ENCODE peak calls at places on chromosomes 3 and 15, in four cellular contexts. One of them, this sample, is unnamed.
A peak's percentile ranks its signal among the peaks of the same experiment; 100 is the strongest.

GRCh38 chr3:102179321-102180290 is 255.2 kb upstream of the ZPLD1 start:
- DNase-seq in Peyer's patch: no peak
- DNase-seq in PC-9: no peak
- DNase-seq in psoas muscle: no peak
- DNase-seq in this sample: no peak

GRCh38 chr3:98786364-98786930 is 23.3 kb downstream of the ST3GAL6 start:
- DNase-seq in Peyer's patch: no peak
- DNase-seq in PC-9: peak; percentile 53
- DNase-seq in psoas muscle: no peak
- DNase-seq in this sample: no peak

GRCh38 chr15:39177561-39177960 is 403.3 kb upstream of the THBS1 start:
- DNase-seq in Peyer's patch: no peak
- DNase-seq in PC-9: no peak
- DNase-seq in psoas muscle: no peak
- DNase-seq in this sample: no peak

GRCh38 chr3:171349392-171349791 is 110.8 kb downstream of the TNIK start:
- DNase-seq in Peyer's patch: no peak
- DNase-seq in PC-9: peak; percentile 89
- DNase-seq in psoas muscle: no peak
- DNase-seq in this sample: peak; percentile 19

GRCh38 chr3:66348696-66349095 is 127.9 kb downstream of the SLC25A26 start:
- DNase-seq in Peyer's patch: no peak
- DNase-seq in PC-9: no peak
- DNase-seq in psoas muscle: no peak
- DNase-seq in this sample: no peak

GRCh38 chr3:114973576-114973975 is 173.5 kb downstream of the ZBTB20 start:
- DNase-seq in Peyer's patch: no peak
- DNase-seq in PC-9: no peak
- DNase-seq in psoas muscle: no peak
- DNase-seq in this sample: no peak

GRCh38 chr15:81315452-81316203 is 8.3 kb downstream of the STARD5 start:
- DNase-seq in Peyer's patch: peak; percentile 33
- DNase-seq in PC-9: no peak
- DNase-seq in psoas muscle: no peak
- DNase-seq in this sample: no peak

GRCh38 chr3:49519266-49519665 is 35.0 kb upstream of the BSN start:
- DNase-seq in Peyer's patch: no peak
- DNase-seq in PC-9: no peak
- DNase-seq in psoas muscle: no peak
- DNase-seq in this sample: no peak

GRCh38 chr15:40055576-40056293 is 16.8 kb upstream of the SRP14 start:
- DNase-seq in Peyer's patch: peak; percentile 19
- DNase-seq in PC-9: peak; percentile 79
- DNase-seq in psoas muscle: peak; percentile 90
- DNase-seq in this sample: no peak

GRCh38 chr3:189282189-189282588 is 110.4 kb downstream of the TPRG1 start:
- DNase-seq in Peyer's patch: no peak
- DNase-seq in PC-9: no peak
- DNase-seq in psoas muscle: no peak
- DNase-seq in this sample: no peak

GRCh38 chr3:64143399-64144130 is 81.7 kb downstream of the PRICKLE2 start:
- DNase-seq in Peyer's patch: no peak
- DNase-seq in PC-9: peak; percentile 50
- DNase-seq in psoas muscle: no peak
- DNase-seq in this sample: peak; percentile 44

GRCh38 chr3:144429719-144430121 is 458.1 kb downstream of the DIPK2A start:
- DNase-seq in Peyer's patch: no peak
- DNase-seq in PC-9: peak; percentile 55
- DNase-seq in psoas muscle: no peak
- DNase-seq in this sample: peak; percentile 4

GRCh38 chr3:144433006-144433405 is 461.4 kb downstream of the DIPK2A start:
- DNase-seq in Peyer's patch: no peak
- DNase-seq in PC-9: no peak
- DNase-seq in psoas muscle: no peak
- DNase-seq in this sample: no peak

GRCh38 chr3:144426366-144426765 is 454.7 kb downstream of the DIPK2A start:
- DNase-seq in Peyer's patch: no peak
- DNase-seq in PC-9: no peak
- DNase-seq in psoas muscle: no peak
- DNase-seq in this sample: no peak

DNA sequence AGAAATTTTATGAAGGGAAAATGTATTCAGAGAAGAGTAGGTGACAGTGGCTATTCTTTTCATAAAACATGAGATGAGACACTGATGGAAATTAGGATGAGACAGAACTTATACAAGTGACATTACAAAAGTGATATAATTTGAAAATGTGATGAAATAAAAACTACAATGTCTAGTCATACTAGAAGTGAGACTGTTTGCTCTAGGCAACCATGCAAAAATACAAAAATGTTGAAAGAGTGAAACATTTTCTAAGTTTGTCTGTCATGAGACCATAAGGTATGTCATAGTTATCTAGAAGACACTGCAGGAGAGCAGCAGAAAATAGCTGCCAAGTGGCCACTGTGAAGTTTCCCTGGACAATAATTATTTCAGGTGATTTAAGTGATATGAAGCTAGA is 459.5 kb downstream of the DIPK2A start:
- DNase-seq in Peyer's patch: no peak
- DNase-seq in PC-9: no peak
- DNase-seq in psoas muscle: no peak
- DNase-seq in this sample: no peak
- TF ChIP-seq CTCF in Peyer's patch: no peak
- TF ChIP-seq CTCF in PC-9: no peak
- TF ChIP-seq CTCF in psoas muscle: no peak
- TF ChIP-seq CTCF in this sample: no peak

GRCh38 chr15:36888018-36888992 is 212.0 kb downstream of the MEIS2 start:
- DNase-seq in Peyer's patch: no peak
- DNase-seq in PC-9: no peak
- DNase-seq in psoas muscle: peak; percentile 28
- DNase-seq in this sample: no peak
- H3K4me3 ChIP-seq in Peyer's patch: no peak overlapping the region
- H3K4me3 ChIP-seq in PC-9: no peak overlapping the region
- H3K4me3 ChIP-seq in psoas muscle: no peak overlapping the region
- H3K4me3 ChIP-seq in this sample: no peak overlapping the region

GRCh38 chr3:62451211-62451892 is 78.0 kb upstream of the FEZF2 start:
- DNase-seq in Peyer's patch: no peak
- DNase-seq in PC-9: no peak
- DNase-seq in psoas muscle: no peak
- DNase-seq in this sample: no peak
- H3K36me3 ChIP-seq in Peyer's patch: no peaks in the 10 kb centered on the region
- H3K36me3 ChIP-seq in PC-9: no peaks in the 10 kb centered on the region
- H3K36me3 ChIP-seq in psoas muscle: no peaks in the 10 kb centered on the region
- H3K36me3 ChIP-seq in this sample: no peaks in the 10 kb centered on the region

GRCh38 chr15:66007663-66008262 is 138.5 kb downstream of the RAB11A start:
- DNase-seq in Peyer's patch: no peak
- DNase-seq in PC-9: no peak
- DNase-seq in psoas muscle: no peak
- DNase-seq in this sample: no peak
- TF ChIP-seq CTCF in Peyer's patch: no peak
- TF ChIP-seq CTCF in PC-9: no peak
- TF ChIP-seq CTCF in psoas muscle: no peak
- TF ChIP-seq CTCF in this sample: no peak

DNA sequence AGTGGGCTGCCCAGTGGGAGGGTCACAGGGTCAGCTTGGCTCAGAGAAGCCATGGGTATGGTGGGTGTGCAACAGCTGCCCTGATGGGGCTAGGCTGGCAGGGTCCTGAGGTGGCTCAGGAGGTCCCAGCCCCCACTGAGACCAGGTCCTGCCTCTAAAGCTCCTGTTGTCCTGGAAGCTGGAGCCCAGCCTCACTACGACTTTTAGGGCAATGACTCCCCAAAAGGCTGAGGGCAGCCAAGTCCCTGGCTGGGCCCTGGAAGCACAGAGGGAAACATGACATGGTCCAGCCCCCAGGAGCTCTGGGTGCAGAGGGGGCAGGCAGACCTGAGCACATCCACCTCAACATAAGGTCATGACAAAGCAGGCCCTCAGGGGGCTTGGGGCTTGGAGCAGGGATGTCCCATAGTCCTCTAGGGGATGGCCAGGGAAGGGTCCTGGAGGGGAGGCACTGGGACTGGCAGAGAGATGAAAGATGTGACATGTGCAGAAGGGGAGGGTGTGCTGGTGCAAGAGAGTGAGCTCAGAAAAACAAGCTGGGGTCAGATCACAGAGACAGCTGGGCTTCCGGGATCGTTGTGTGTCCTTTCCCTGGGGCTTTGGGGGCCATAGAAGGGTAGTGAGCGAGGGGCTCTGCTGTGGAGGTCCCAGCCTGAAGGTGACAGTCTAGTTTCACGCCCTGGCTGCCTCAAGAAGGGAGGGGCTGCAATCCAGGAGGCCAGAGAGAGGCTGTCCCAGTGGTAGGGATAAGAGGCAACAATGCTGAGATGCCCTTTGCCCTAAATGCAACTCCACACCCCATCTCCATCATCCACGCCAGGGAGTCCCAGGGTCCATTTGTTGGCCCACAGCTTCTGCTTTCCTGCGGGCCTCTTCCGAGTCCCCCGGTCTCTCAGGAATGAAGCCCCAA is 639 bp upstream of the ITIH3 start:
- DNase-seq in Peyer's patch: no peak
- DNase-seq in PC-9: no peak
- DNase-seq in psoas muscle: no peak
- DNase-seq in this sample: no peak
- H3K4me3 ChIP-seq in Peyer's patch: no peak overlapping the region
- H3K4me3 ChIP-seq in PC-9: no peak overlapping the region
- H3K4me3 ChIP-seq in psoas muscle: no peak overlapping the region
- H3K4me3 ChIP-seq in this sample: no peak overlapping the region

DNA sequence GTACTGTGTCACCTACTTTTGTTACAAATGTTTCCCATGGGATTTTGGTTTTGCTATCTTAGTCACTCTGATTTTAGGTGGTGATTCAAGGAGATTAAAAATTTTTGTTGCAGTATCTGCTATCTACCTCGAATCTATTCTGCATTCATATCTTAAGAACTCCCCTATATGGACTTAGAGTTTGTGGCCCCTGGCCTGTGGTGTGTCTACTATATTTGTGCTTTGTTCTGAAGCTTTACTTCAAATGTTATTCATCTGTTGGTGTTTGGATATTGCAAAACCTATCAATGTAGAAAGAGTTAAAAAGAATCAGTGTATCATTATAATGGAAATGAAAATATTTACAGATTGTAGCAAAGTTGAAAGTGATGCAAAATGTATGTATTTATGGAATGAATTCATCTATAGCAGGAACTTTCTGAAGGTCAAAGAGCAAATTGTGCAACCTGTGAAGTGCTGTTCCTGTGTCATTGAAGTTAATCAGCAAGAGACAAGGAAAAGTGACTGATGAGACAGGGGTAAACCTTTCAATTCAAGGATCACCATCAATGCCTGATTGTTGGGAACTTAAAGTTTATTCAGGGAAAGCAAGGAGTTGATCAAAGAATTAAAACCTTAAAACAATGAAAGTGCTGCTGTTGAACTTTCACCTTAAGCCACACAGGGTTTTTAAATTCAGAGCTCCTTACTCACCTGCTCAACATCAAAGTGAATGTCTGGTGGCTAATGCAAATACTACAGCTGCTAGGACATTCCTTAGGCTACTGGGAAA is 71.0 kb downstream of the SLMAP start:
- DNase-seq in Peyer's patch: no peak
- DNase-seq in PC-9: peak; percentile 70
- DNase-seq in psoas muscle: no peak
- DNase-seq in this sample: no peak
- H3K36me3 ChIP-seq in Peyer's patch: no peaks in the 10 kb centered on the region
- H3K36me3 ChIP-seq in PC-9: peaks cover 14% of the 10 kb centered on the region
- H3K36me3 ChIP-seq in psoas muscle: peaks cover 10% of the 10 kb centered on the region
- H3K36me3 ChIP-seq in this sample: no peaks in the 10 kb centered on the region

GRCh38 chr3:1571736-1572135 is 478.9 kb downstream of the CNTN6 start:
- DNase-seq in Peyer's patch: no peak
- DNase-seq in PC-9: no peak
- DNase-seq in psoas muscle: no peak
- DNase-seq in this sample: no peak
- TF ChIP-seq CTCF in Peyer's patch: no peak
- TF ChIP-seq CTCF in PC-9: no peak
- TF ChIP-seq CTCF in psoas muscle: no peak
- TF ChIP-seq CTCF in this sample: no peak